ENCODE peak calls at places on chromosomes 6 and 20, in eight cellular contexts. J is fibroblast of pulmonary artery, C is tibial artery, H is ELR, E is T-helper 9 cell, D is type B pancreatic cell, G is head of caudate nucleus, F is foreskin melanocyte. R is an unnamed sample.
A peak's percentile ranks its signal among the peaks of the same experiment; 100 is the strongest.

GRCh38 chr6:27667651-27668441 is 194.9 kb upstream of the ZNF184 start:
- DNase-seq in C (no peak), J (no peak), H (peak; percentile 33), E (no peak), G (no peak), F (no peak), D (no peak), R (peak; percentile 32)

GRCh38 chr6:235763-236360 is 56.4 kb upstream of the DUSP22 start:
- DNase-seq in E (no peak), F (peak; percentile 34), D (no peak), G (no peak), J (peak; percentile 39), C (no peak), H (peak; percentile 31), R (peak; percentile 33)

GRCh38 chr20:7540923-7541322 is 399.3 kb downstream of the HAO1 start:
- DNase-seq in H (no peak), F (no peak), D (no peak), E (no peak), C (no peak), J (peak; percentile 28), G (no peak), R (no peak)

GRCh38 chr6:15962449-15962764 is 166.5 kb upstream of the MYLIP start:
- DNase-seq in J (peak; percentile 93), E (no peak), F (peak; percentile 48), G (no peak), H (peak; percentile 82), C (no peak), D (no peak), R (no peak)

GRCh38 chr6:164114656-164115055 is 700.1 kb downstream of the QKI start:
- DNase-seq in H (no peak), C (no peak), F (no peak), J (no peak), G (peak; percentile 24), D (no peak), E (no peak), R (no peak)

GRCh38 chr6:25156123-25156522 is 123.1 kb upstream of the CARMIL1 start:
- DNase-seq in C (no peak), D (no peak), F (no peak), E (no peak), H (no peak), J (no peak), G (no peak), R (no peak)

GRCh38 chr6:52640170-52640569 is 30.7 kb upstream of the TMEM14A start:
- DNase-seq in G (peak; percentile 58), F (peak; percentile 81), C (no peak), D (no peak), E (no peak), H (no peak), J (peak; percentile 79), R (no peak)

GRCh38 chr6:24600903-24601302 is 45.1 kb downstream of the KIAA0319 start:
- DNase-seq in H (no peak), D (no peak), G (no peak), J (no peak), E (no peak), C (no peak), F (no peak), R (no peak)

GRCh38 chr20:63896136-63896890 is 1.4 kb downstream of the DNAJC5 start:
- DNase-seq in D (no peak), F (no peak), G (peak; percentile 50), C (peak; percentile 73), E (peak; percentile 12), H (peak; percentile 32), J (no peak), R (peak; percentile 48)

GRCh38 chr6:32967151-32968091 is 973 bp upstream of the BRD2 start:
- DNase-seq in J (peak; percentile 52), E (no peak), F (no peak), H (peak; percentile 72), G (peak; percentile 68), D (no peak), C (no peak), R (peak; percentile 82)

GRCh38 chr6:37536462-37537225 is 37.0 kb upstream of the CCDC167 start:
- DNase-seq in F (no peak), E (no peak), J (no peak), D (no peak), G (no peak), C (no peak), H (no peak), R (no peak)

GRCh38 chr6:35392773-35393672 is 50.7 kb downstream of the PPARD start:
- DNase-seq in F (no peak), D (no peak), E (no peak), C (no peak), H (peak; percentile 54), G (no peak), J (no peak), R (no peak)

GRCh38 chr20:49701313-49701731 is 12.4 kb downstream of the B4GALT5 start:
- DNase-seq in J (peak; percentile 54), F (no peak), D (no peak), C (no peak), H (peak; percentile 82), E (no peak), G (no peak), R (no peak)

GRCh38 chr6:36277946-36278465 is 8.1 kb downstream of the PNPLA1 start:
- DNase-seq in J (no peak), F (no peak), H (no peak), C (no peak), D (no peak), E (no peak), G (no peak), R (no peak)

GRCh38 chr6:33313105-33313708 is 671 bp downstream of the TAPBP start:
- DNase-seq in D (no peak), E (no peak), C (peak; percentile 80), G (peak; percentile 48), J (no peak), H (peak; percentile 70), F (no peak), R (peak; percentile 27)

GRCh38 chr6:124901105-124901504 is 61.1 kb upstream of the RNF217 start:
- DNase-seq in D (no peak), C (no peak), E (no peak), J (no peak), F (no peak), H (peak; percentile 10), G (no peak), R (no peak)

R was measured in T47D.